ENCODE peak calls at places on chromosomes 4 and X, in four cellular contexts. Z is mesendoderm, T is H1, I is IMR-90. B is an unnamed sample.
A peak's percentile ranks its signal among the peaks of the same experiment; 100 is the strongest.

GRCh38 chr4:140427104-140427918 is at the start of gene CLGN:
- DNase-seq in Z (peak; percentile 94), T (peak; percentile 73), I (peak; percentile 44), B (peak; percentile 93)

GRCh38 chrX:77622233-77622632 is 163.8 kb downstream of the ATRX start:
- DNase-seq in Z (peak; percentile 5), T (no peak), I (no peak), B (peak; percentile 25)

GRCh38 chrX:15146515-15146914 is 123.4 kb downstream of the ASB9 start:
- DNase-seq in Z (peak; percentile 22), T (no peak), I (no peak), B (peak; percentile 35)

GRCh38 chrX:68049466-68049865 is 383.8 kb downstream of the OPHN1 start:
- DNase-seq in Z (peak; percentile 58), T (no peak), I (peak; percentile 4), B (no peak)

GRCh38 chr4:38210396-38211114 is 250.4 kb downstream of the PTTG2 start:
- DNase-seq in Z (peak; percentile 90), T (no peak), I (no peak), B (peak; percentile 39)

GRCh38 chrX:134013528-134013927 is 28.1 kb upstream of the GPC3 start:
- DNase-seq in Z (no peak), T (no peak), I (no peak), B (no peak)

GRCh38 chrX:116135277-116135676 is 35.3 kb upstream of the AGTR2 start:
- DNase-seq in Z (no peak), T (no peak), I (no peak), B (no peak)

GRCh38 chr4:153792893-153793227 is 4.0 kb upstream of the SFRP2 start:
- DNase-seq in Z (peak; percentile 61), T (no peak), I (no peak), B (peak; percentile 69)

DNA sequence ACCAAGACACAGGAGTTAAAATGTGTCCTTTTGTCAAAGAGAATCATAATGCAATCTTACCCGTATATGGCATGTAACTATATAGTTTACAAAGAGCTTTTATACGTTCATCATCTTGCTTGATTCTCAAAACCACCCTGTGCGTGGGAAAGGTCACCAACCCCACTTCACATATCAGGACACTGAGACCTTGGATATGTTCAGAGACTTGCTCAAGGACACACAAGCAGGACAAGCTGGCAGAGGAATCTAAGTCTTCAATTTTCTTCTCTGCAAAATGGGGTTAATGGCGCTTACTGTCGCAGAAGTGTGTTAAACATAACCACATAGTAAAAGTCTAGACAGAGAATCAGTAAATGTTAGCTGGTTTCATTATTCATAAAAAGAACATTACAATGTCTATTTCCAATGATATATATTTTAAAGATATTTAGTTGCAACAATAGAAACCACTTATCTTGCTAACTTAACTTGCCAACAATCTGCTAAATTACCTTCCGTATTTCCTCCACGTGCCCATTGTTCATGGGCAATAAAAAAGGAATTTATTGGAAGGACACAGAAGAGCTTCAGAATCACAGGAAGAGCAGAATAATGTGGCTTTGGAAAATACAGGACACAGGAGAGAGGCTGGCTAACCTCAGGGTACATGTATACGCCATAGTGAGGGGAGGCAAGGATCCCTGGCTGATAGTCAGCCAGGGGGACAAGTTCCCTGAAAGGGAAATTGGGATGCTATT is 64.6 kb upstream of the TAPT1 start:
- DNase-seq in Z (no peak), T (no peak), I (no peak), B (no peak)
- H4K5ac ChIP-seq in Z (no peak overlapping the region), T (no peak overlapping the region), I (no peak overlapping the region), B (no peak overlapping the region)

GRCh38 chr4:186108391-186108790 is 3.9 kb downstream of the FAM149A start:
- DNase-seq in Z (no peak), T (no peak), I (no peak), B (no peak)
- H4K5ac ChIP-seq in Z (no peak overlapping the region), T (no peak overlapping the region), I (no peak overlapping the region), B (no peak overlapping the region)

DNA sequence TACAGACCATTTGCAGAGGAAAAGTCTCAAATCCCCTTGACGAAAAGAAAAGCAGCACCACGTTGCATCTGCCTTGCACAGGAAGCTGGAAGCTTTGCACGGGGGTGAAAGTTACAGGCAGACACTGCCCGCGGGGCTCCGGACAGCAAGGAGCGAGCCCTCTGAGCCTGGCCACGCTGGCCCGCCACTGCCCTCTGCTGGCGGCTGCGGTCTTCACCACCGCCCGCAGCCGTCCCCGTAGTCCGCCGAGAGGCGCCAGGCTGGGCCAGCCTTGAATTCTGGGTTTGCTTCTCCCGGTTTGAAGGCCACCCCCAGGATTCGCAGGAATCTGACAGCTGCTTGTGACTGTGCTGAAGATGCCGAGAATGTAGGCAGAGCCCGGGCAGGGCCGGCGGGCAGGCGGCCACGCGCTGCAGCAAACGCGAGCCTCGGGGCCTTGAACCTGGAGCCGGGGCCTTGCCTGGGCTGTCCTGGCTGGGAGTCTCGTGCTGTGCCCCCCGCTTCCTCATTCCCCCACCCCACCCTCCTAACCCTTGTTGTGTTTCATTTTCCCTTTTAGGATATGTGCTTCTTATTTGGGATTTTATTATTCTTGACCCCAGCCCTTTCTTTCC is 49.2 kb downstream of the ENPP6 start:
- DNase-seq in Z (peak; percentile 95), T (peak; percentile 77), I (peak; percentile 47), B (peak; percentile 90)
- H4K5ac ChIP-seq in Z (no peak overlapping the region), T (no peak overlapping the region), I (no peak overlapping the region), B (no peak overlapping the region)

DNA sequence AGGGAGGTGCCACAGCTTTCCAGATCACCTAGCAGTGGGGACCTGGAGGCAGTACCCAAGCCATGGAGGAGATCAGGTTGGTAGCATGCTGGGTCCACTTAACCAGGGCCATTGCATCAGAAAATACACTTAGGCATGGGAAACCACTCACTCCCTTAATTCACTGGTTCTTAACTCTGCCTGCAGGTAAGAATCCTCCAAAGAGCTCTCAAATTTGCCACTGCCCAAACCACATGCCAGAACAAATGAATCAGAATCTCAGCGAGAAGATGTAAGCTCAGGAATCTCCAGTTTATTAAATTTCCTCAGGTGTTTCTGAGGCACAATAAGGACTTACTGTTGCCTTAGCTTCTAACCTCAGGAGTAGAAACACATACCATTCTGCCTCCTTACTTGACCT is 327.7 kb upstream of the RASGEF1B start:
- DNase-seq in Z (no peak), T (no peak), I (no peak), B (no peak)
- H4K5ac ChIP-seq in Z (no peak overlapping the region), T (no peak overlapping the region), I (no peak overlapping the region), B (no peak overlapping the region)

GRCh38 chrX:103552236-103552635 is 32.9 kb upstream of the RAB40A start:
- DNase-seq in Z (no peak), T (no peak), I (no peak), B (no peak)

GRCh38 chrX:103562801-103563200 is 22.5 kb upstream of the TCEAL4 start:
- DNase-seq in Z (no peak), T (no peak), I (no peak), B (no peak)

GRCh38 chrX:103554687-103555417 is 30.5 kb upstream of the TCEAL4 start:
- DNase-seq in Z (peak; percentile 93), T (no peak), I (peak; percentile 24), B (peak; percentile 85)

DNA sequence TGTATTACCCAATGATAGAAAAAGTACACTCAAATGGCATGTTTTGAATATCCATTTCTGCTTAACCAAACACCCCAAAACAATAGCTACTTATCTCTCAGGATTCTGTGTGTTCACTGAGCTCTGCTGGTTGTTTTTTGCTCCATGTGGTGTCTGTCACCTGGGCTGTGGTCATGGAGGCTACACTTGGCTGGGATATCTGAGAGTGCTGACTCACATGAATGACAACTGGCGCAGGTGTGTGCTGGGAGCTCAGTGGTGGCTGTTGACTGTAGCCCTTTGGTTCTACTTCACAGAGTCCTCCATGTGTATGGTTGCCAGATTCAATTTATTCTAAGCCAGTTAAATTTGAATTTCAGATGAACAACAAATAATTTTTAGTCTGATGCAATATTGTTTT is 28.4 kb upstream of the TCEAL4 start:
- DNase-seq in Z (peak; percentile 48), T (no peak), I (no peak), B (peak; percentile 48)
- H4K5ac ChIP-seq in Z (no peak overlapping the region), T (no peak overlapping the region), I (no peak overlapping the region), B (no peak overlapping the region)

GRCh38 chr4:61911313-61911756 is 711.2 kb downstream of the ADGRL3 start:
- DNase-seq in Z (peak; percentile 23), T (peak; percentile 53), I (no peak), B (peak; percentile 37)
- H4K5ac ChIP-seq in Z (no peak overlapping the region), T (peak overlapping the region; percentile 97), I (no peak overlapping the region), B (no peak overlapping the region)

DNA sequence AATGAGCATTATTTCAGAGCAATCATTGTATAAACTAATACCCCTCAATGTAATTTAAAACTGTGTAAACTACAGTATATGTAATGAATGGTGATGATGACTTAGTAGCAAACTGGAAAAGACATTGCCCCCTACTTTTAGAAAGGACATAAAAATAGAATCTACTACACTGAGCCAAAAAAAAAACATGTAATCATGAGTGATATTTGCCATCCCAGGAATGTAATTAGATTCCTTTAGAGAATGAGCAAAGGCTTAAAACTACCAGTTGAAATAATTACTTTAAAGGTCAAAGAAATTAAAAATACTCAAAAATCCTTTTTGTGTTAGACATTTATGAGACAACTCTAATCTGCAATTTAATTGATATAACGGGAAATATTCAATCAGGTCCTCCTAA is 655.9 kb upstream of the INTU start:
- DNase-seq in Z (no peak), T (no peak), I (no peak), B (no peak)
- H4K5ac ChIP-seq in Z (no peak overlapping the region), T (no peak overlapping the region), I (no peak overlapping the region), B (no peak overlapping the region)